ENCODE peak calls at places on chromosome 11, in four cellular contexts. W, E, L and T are unnamed samples. For H3K4me1, the result is how much of the 10 kb centered on the place peaks cover.

GRCh38 chr11:72361321-72361720 is 73.0 kb downstream of the CLPB start:
- DNase-seq in L (no peak), E (no peak), W (no peak), T (no peak)

GRCh38 chr11:26974068-26974790 is 19.7 kb upstream of the FIBIN start:
- DNase-seq in E (no peak), L (no peak), W (no peak), T (no peak)

GRCh38 chr11:32939866-32940265 is 47.3 kb downstream of the QSER1 start:
- DNase-seq in L (no peak), E (no peak), W (no peak), T (no peak)

GRCh38 chr11:34176980-34177319 is 71.5 kb downstream of the NAT10 start:
- DNase-seq in E (no peak), W (no peak), L (no peak), T (no peak)

GRCh38 chr11:112085822-112086421 is 634 bp downstream of the TIMM8B start:
- DNase-seq in L (no peak), E (no peak), W (peak), T (no peak)

GRCh38 chr11:36265793-36266628 is 23.2 kb downstream of the COMMD9 start:
- DNase-seq in E (peak), W (peak), L (peak), T (no peak)

GRCh38 chr11:48110509-48110766 is 106.2 kb upstream of the OR4B1 start:
- DNase-seq in L (no peak), W (no peak), E (no peak), T (no peak)

GRCh38 chr11:91173701-91174100 is 950.9 kb upstream of the CHORDC1 start:
- DNase-seq in L (no peak), W (no peak), E (no peak), T (no peak)

GRCh38 chr11:64224151-64224890 is 1.7 kb downstream of the TRPT1 start:
- DNase-seq in E (no peak), W (no peak), L (no peak), T (no peak)

GRCh38 chr11:117497206-117497951 is 169.7 kb downstream of the CEP164 start:
- DNase-seq in W (no peak), E (no peak), L (no peak), T (no peak)

GRCh38 chr11:61848631-61849030 is 20.5 kb downstream of the FADS2 start:
- DNase-seq in W (no peak), L (no peak), E (no peak), T (no peak)

GRCh38 chr11:123145220-123145619 is 49.8 kb downstream of the CLMP start:
- DNase-seq in W (peak), L (no peak), E (no peak), T (peak)

GRCh38 chr11:123330071-123330470 is 100.0 kb upstream of the GRAMD1B start:
- DNase-seq in E (no peak), L (no peak), W (no peak), T (no peak)

GRCh38 chr11:2990617-2991476 is 1.3 kb downstream of the NAP1L4 start:
- DNase-seq in L (no peak), W (peak), E (no peak), T (no peak)

GRCh38 chr11:13339196-13340153 is 61.9 kb downstream of the BMAL1 start:
- DNase-seq in W (peak), L (no peak), E (no peak), T (no peak)

GRCh38 chr11:11555228-11555627 is 66.6 kb downstream of the GALNT18 start:
- DNase-seq in L (peak), E (peak), W (no peak), T (no peak)

GRCh38 chr11:68012843-68013610 is 2.9 kb downstream of the ALDH3B1 start:
- DNase-seq in E (no peak), L (no peak), W (peak), T (no peak)

GRCh38 chr11:122633219-122633829 is 22.2 kb upstream of the UBASH3B start:
- DNase-seq in W (peak), L (peak), E (no peak), T (no peak)

GRCh38 chr11:20881328-20882079 is 212.1 kb downstream of the NELL1 start:
- DNase-seq in L (no peak), W (no peak), E (no peak), T (no peak)

DNA sequence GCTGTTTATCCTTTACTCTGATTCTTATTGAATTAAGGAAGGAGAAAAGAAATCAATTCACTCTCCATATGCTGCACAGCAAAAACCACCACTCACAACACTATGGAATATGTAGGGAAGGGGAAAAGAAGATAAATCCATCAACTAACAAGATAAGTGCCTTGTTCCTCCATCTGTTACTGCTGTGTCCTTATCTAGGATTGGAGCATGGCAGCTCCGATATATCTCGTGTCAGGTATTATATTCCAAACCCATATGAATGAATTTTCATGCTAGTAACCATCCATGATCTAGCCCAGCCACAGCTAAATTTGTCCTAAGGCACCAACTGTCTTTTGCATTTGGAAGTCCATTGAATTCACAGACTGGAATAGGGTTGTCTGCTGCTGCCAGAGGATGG is 71.0 kb downstream of the NTM start:
- DNase-seq in L (no peak), E (no peak), W (no peak), T (no peak)
- H3K4me1 ChIP-seq in L (under half), E (under half), W (under half), T (under half)

GRCh38 chr11:115215694-115216615 is 288.3 kb downstream of the CADM1 start:
- DNase-seq in L (no peak), W (peak), E (no peak), T (no peak)
- TF ChIP-seq CTCF in L (no peak), W (no peak), E (no peak), T (no peak)

GRCh38 chr11:1654388-1655167 is 25.0 kb downstream of the KRTAP5-5 start:
- DNase-seq in E (no peak), W (no peak), L (no peak), T (no peak)
- H3K4me1 ChIP-seq in E (under half), W (under half), L (under half), T (under half)

DNA sequence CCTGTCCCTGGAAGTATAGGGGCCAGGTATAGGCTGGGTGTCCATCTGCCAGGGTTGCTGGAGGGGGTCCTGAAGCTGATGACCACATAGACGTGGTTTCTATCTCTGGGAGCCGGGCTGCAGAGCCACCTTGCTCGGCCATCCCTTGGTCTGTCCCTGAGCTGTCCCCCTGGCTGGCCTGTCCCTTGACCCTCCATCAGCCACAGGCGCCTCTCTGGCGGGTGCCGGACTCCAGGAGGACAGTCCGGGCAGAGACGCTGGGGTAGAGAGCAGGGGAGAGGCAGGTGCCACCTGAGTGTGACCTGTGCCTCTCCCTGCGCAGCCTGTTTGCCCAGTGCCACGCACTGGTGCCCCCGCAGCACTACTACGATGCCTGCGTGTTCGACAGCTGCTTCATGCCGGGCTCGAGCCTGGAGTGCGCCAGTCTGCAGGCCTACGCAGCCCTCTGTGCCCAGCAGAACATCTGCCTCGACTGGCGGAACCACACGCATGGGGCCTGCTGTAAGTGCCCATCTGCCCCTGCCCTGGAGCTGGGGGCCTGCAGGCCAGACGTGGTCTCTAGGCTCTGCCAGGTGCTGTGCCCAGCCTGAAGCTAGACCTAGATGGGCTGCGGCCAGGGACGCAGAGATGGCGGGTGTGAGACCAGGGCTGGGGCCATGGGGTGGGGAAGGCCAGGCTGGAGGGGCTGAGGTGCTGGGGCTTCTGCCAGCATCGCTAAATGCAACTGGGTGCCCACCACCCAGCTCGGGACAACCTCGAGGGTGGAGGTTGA is 29.9 kb downstream of the MUC2 start:
- DNase-seq in L (no peak), W (no peak), E (no peak), T (no peak)
- TF ChIP-seq CTCF in L (no peak), W (no peak), E (no peak), T (no peak)

DNA sequence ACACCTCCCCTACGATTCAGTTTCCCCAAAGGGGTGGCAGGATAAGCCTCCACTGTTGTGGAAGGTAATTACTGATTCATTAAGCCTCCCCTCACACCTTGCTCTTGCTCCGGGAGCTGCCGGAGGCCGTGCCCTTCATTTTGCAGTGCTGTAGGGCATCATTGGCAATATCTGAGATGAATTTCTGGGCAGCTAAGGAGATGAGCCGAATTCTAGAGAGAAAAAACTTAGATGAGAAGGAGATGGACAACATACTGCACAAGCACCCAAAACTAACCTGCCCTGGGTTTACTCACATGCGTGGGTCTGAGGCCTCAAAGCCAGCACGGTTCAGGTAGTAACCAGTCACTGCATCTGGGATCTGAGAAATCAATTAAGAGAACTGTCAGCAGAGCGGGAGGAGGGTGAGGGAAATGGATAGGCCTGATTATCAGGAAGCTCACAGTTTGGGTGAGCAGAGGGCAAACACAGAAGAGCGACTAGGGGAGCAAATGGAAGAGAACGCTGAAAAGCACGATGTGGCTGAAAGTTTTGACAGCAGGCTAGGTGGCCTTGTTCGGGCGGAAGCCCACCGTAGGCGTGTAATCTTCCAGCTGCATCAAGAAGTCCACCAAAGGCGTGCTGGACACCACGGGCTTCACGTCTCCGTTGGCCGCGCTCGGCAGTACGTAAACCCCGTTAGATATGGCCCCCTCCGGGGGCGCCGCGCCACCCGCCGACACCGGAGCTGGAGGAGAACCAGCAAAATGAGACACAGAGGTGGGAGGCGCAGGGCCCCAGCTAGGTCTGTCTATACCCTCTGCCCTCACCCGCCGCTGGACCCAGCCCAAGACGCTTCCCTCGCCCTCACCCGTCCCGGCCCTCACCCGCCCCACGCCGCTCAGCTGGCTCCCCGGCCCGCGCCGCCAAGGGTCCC is 666 bp downstream of the TAF10 start:
- DNase-seq in L (peak), W (no peak), E (no peak), T (no peak)
- H3K4me1 ChIP-seq in L (half or more), W (under half), E (half or more), T (half or more)